ENCODE peak calls at places on chromosome 12, in nine cellular contexts. F is WTC11; I is choroid plexus epithelial cell; P is ovary; A is CD4-positive, CD25-positive, alpha-beta regulatory T cell; W is NCI-H1694; B is hippocampal formation; R is HCEC 1CT; G is stimulated activated CD4-positive, alpha-beta T cell treated with anti-CD3 and anti-CD28 coated beads, Interleukin-2, amount 100 ng/mL, for 48 hours. U is an unnamed sample.

GRCh38 chr12:28974166-28974565 is 174.9 kb upstream of the FAR2 start:
- DNase-seq in F (no peak), I (peak; percentile 73), P (no peak), A (no peak), W (no peak), B (no peak), R (peak; percentile 80), G (no peak), U (no peak)

GRCh38 chr12:51678086-51678724 is 87.2 kb downstream of the SCN8A start:
- DNase-seq in F (peak; percentile 41), I (peak; percentile 68), P (no peak), A (peak; percentile 54), W (peak; percentile 61), B (peak; percentile 5), R (peak; percentile 57), G (peak; percentile 1), U (peak; percentile 54)

GRCh38 chr12:110165540-110166159 is 41.5 kb downstream of the IFT81 start:
- DNase-seq in F (no peak), I (peak; percentile 5), P (no peak), A (no peak), W (no peak), B (no peak), R (no peak), G (no peak), U (peak; percentile 31)

GRCh38 chr12:79294590-79294989 is 396.2 kb downstream of the PAWR start:
- DNase-seq in F (no peak), I (no peak), P (no peak), A (no peak), W (peak; percentile 5), B (no peak), R (no peak), G (no peak), U (no peak)

GRCh38 chr12:90515199-90516175 is 439.5 kb downstream of the CCER1 start:
- DNase-seq in F (no peak), I (peak; percentile 56), P (no peak), A (peak; percentile 9), W (no peak), B (no peak), R (peak; percentile 79), G (no peak), U (peak; percentile 14)

GRCh38 chr12:126926023-126926600 is 1340.9 kb upstream of the TMEM132C start:
- DNase-seq in F (no peak), I (no peak), P (no peak), A (no peak), W (no peak), B (no peak), R (no peak), G (no peak), U (no peak)

GRCh38 chr12:51898506-51898905 is 8.8 kb upstream of the ACVRL1 start:
- DNase-seq in F (no peak), I (no peak), P (no peak), A (no peak), W (no peak), B (no peak), R (no peak), G (no peak), U (no peak)

GRCh38 chr12:53234236-53234635 is 2.2 kb upstream of the RARG start:
- DNase-seq in F (peak; percentile 81), I (no peak), P (no peak), A (no peak), W (peak; percentile 67), B (no peak), R (no peak), G (no peak), U (no peak)

GRCh38 chr12:98823012-98823411 is 177.9 kb downstream of the APAF1 start:
- DNase-seq in F (no peak), I (no peak), P (no peak), A (no peak), W (no peak), B (no peak), R (no peak), G (no peak), U (no peak)